ENCODE peak calls at places on chromosomes 16 and 17, in ten cellular contexts. K, G, P, J, E, T, A, N, R and F are unnamed samples.

GRCh38 chr16:31135535-31136286 is at the start of gene PRSS8:
- DNase-seq in P (no peak), E (no peak), T (no peak), A (no peak), N (no peak), J (no peak), G (no peak), R (no peak), K (no peak), F (no peak)

GRCh38 chr17:82871056-82871775 is 31.4 kb upstream of the ZNF750 start:
- DNase-seq in A (no peak), G (peak), P (no peak), T (peak), K (no peak), R (no peak), N (no peak), E (no peak), J (no peak), F (no peak)

GRCh38 chr16:22685162-22685830 is 128.7 kb upstream of the HS3ST2 start:
- DNase-seq in G (peak), K (no peak), R (no peak), N (peak), T (no peak), P (no peak), E (no peak), A (no peak), J (no peak), F (no peak)

GRCh38 chr17:30345527-30346075 is 11.7 kb upstream of the TMIGD1 start:
- DNase-seq in T (no peak), J (no peak), R (no peak), G (no peak), K (no peak), N (no peak), E (no peak), A (no peak), P (no peak), F (no peak)

GRCh38 chr17:48356866-48357265 is 73.1 kb downstream of the SKAP1 start:
- DNase-seq in R (no peak), K (no peak), J (no peak), A (no peak), T (no peak), N (no peak), P (no peak), E (no peak), G (no peak), F (no peak)

GRCh38 chr17:1773755-1774181 is 11.9 kb downstream of the SERPINF1 start:
- DNase-seq in K (no peak), J (no peak), A (no peak), R (no peak), N (no peak), E (no peak), P (no peak), T (no peak), G (no peak), F (no peak)

GRCh38 chr17:18224428-18225120 is 861 bp upstream of the LLGL1 start:
- DNase-seq in E (no peak), G (peak), T (no peak), P (no peak), K (no peak), N (no peak), A (peak), R (no peak), J (no peak), F (no peak)

GRCh38 chr17:10369239-10369638 is 3.6 kb downstream of the MYH13 start:
- DNase-seq in K (no peak), A (no peak), T (no peak), R (no peak), N (no peak), J (no peak), G (no peak), P (no peak), E (no peak), F (no peak)

GRCh38 chr17:58204796-58205195 is 12.3 kb downstream of the EPX start:
- DNase-seq in P (no peak), A (no peak), J (no peak), T (no peak), G (no peak), K (no peak), N (no peak), R (no peak), E (no peak), F (no peak)